ENCODE peak calls at places on chromosomes 16 and 17, in seven cellular contexts. B, D, W, K, T, H and Q are unnamed samples.

GRCh38 chr16:8571061-8571596 is 19.2 kb downstream of the TMEM114 start:
- DNase-seq in T (peak), W (peak), H (no peak), K (no peak), D (no peak), B (peak), Q (no peak)

GRCh38 chr17:82596837-82597672 is 51.2 kb downstream of the WDR45B start:
- DNase-seq in B (no peak), D (peak), K (no peak), W (no peak), T (no peak), H (no peak), Q (no peak)

GRCh38 chr16:47924950-47925349 is 230.8 kb downstream of the ABCC12 start:
- DNase-seq in H (no peak), K (no peak), T (no peak), D (no peak), B (no peak), W (no peak), Q (no peak)

GRCh38 chr17:57902800-57903759 is 52.1 kb downstream of the CUEDC1 start:
- DNase-seq in D (peak), B (peak), K (no peak), T (peak), H (no peak), W (no peak), Q (no peak)

GRCh38 chr16:10744370-10745030 is 858 bp downstream of the NUBP1 start:
- DNase-seq in B (peak), K (no peak), W (no peak), T (no peak), D (peak), H (no peak), Q (no peak)

GRCh38 chr16:2835638-2836493 is 5.8 kb downstream of the ZG16B start:
- DNase-seq in D (peak), B (peak), H (no peak), T (peak), K (no peak), W (peak), Q (no peak)

GRCh38 chr16:8489580-8489979 is 100.7 kb downstream of the TMEM114 start:
- DNase-seq in T (no peak), D (no peak), B (no peak), W (no peak), H (no peak), K (no peak), Q (no peak)

GRCh38 chr17:80970044-80970761 is 21.4 kb upstream of the CHMP6 start:
- DNase-seq in H (no peak), D (peak), W (no peak), K (peak), T (no peak), B (peak), Q (no peak)

GRCh38 chr16:30430428-30430970 is 669 bp upstream of the DCTPP1 start:
- DNase-seq in D (peak), W (no peak), K (peak), H (no peak), T (no peak), B (no peak), Q (no peak)

GRCh38 chr17:56908061-56908542 is 5.7 kb downstream of the TRIM25 start:
- DNase-seq in T (no peak), D (no peak), W (no peak), K (no peak), B (no peak), H (no peak), Q (peak)

GRCh38 chr17:79022507-79022991 is 1.4 kb upstream of the C1QTNF1 start:
- DNase-seq in B (no peak), K (no peak), H (no peak), W (no peak), D (peak), T (no peak), Q (no peak)

GRCh38 chr17:58289869-58290268 is 9.1 kb upstream of the MPO start:
- DNase-seq in D (no peak), H (no peak), W (no peak), K (no peak), B (no peak), T (no peak), Q (peak)

GRCh38 chr17:8237175-8237574 is 10.7 kb downstream of the CTC1 start:
- DNase-seq in H (no peak), B (no peak), D (no peak), T (no peak), W (no peak), K (no peak), Q (no peak)

GRCh38 chr17:71921726-71922320 is 199.0 kb upstream of the SOX9 start:
- DNase-seq in K (no peak), B (peak), H (no peak), T (no peak), W (no peak), D (peak), Q (no peak)

GRCh38 chr17:79952265-79952877 is 83.3 kb downstream of the TBC1D16 start:
- DNase-seq in B (no peak), T (no peak), H (no peak), D (no peak), K (no peak), W (no peak), Q (no peak)

GRCh38 chr17:40854175-40854814 is 12.7 kb downstream of the KRT12 start:
- DNase-seq in B (peak), K (no peak), H (no peak), W (no peak), T (peak), D (peak), Q (no peak)

GRCh38 chr17:81550830-81551457 is 1.2 kb downstream of the FAAP100 start:
- DNase-seq in T (no peak), H (no peak), D (peak), B (no peak), K (no peak), W (no peak), Q (no peak)

GRCh38 chr17:64773836-64774761 is 112.0 kb upstream of the SMURF2 start:
- DNase-seq in H (peak), K (peak), T (peak), B (peak), W (peak), D (peak), Q (peak)

GRCh38 chr17:65892912-65893377 is 299.0 kb downstream of the CEP112 start:
- DNase-seq in B (no peak), K (no peak), H (no peak), D (no peak), W (no peak), T (no peak), Q (no peak)

GRCh38 chr17:79325707-79326106 is 251.1 kb downstream of the ENGASE start:
- DNase-seq in T (peak), H (peak), W (peak), K (peak), B (no peak), D (no peak), Q (no peak)

GRCh38 chr16:10866196-10866976 is 10.6 kb upstream of the CIITA start:
- DNase-seq in T (no peak), B (peak), W (no peak), D (no peak), K (no peak), H (no peak), Q (no peak)

GRCh38 chr16:56800355-56800754 is 64.7 kb upstream of the SLC12A3 start:
- DNase-seq in K (no peak), T (no peak), D (no peak), W (no peak), H (no peak), B (peak), Q (no peak)

GRCh38 chr17:76682306-76682705 is 28.5 kb downstream of the MXRA7 start:
- DNase-seq in T (peak), K (no peak), B (peak), H (no peak), W (no peak), D (peak), Q (no peak)

GRCh38 chr16:27223701-27224100 is 20.4 kb downstream of the KDM8 start:
- DNase-seq in B (no peak), H (no peak), D (peak), W (no peak), T (no peak), K (no peak), Q (no peak)

GRCh38 chr16:68367891-68368601 is 57.2 kb downstream of the PRMT7 start:
- DNase-seq in W (no peak), B (no peak), D (peak), H (no peak), K (no peak), T (no peak), Q (no peak)

GRCh38 chr16:87395181-87395842 is 3.2 kb downstream of the MAP1LC3B start:
- DNase-seq in D (peak), K (no peak), W (no peak), B (no peak), T (no peak), H (no peak), Q (no peak)

GRCh38 chr17:77027271-77027670 is 113.5 kb upstream of the SEC14L1 start:
- DNase-seq in D (no peak), T (no peak), H (no peak), B (no peak), K (no peak), W (no peak), Q (no peak)

GRCh38 chr16:21156767-21157467 is 1.6 kb upstream of the LDAF1 start:
- DNase-seq in B (peak), H (peak), D (peak), K (peak), W (peak), T (peak), Q (no peak)

GRCh38 chr17:19418312-19418992 is 7.4 kb downstream of the RNF112 start:
- DNase-seq in K (no peak), W (no peak), D (peak), B (peak), T (peak), H (no peak), Q (no peak)
- TF ChIP-seq CTCF in K (no peak), W (no peak), D (no peak), B (no peak), T (peak), H (no peak), Q (no peak)

GRCh38 chr17:14690704-14691103 is 389.8 kb downstream of the HS3ST3B1 start:
- DNase-seq in B (no peak), H (no peak), K (no peak), T (no peak), D (no peak), W (no peak), Q (no peak)

GRCh38 chr17:14693382-14693781 is 392.5 kb downstream of the HS3ST3B1 start:
- DNase-seq in W (no peak), T (no peak), K (no peak), D (no peak), B (no peak), H (no peak), Q (no peak)

DNA sequence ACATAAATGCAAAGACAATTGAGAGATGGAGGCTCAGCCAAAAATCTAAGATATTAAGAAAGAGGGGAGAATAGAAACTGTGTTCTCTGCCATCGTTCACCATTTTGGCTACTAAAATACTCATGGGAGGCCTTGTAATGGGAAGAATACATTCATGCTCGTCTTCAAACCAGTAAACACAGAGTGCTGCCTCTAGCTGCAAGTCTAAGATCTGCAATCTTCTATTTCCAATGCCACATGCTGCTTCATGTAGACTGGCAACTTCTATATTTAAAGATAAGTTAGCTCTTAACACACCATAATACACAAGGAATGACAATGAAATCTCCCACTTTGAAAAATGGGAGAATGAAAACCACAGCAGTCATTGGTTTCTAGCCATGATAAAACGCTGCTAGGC is 387.3 kb downstream of the HS3ST3B1 start:
- DNase-seq in K (no peak), W (peak), D (no peak), T (no peak), B (no peak), H (no peak), Q (no peak)
- TF ChIP-seq CTCF in K (no peak), W (peak), D (peak), T (peak), B (peak), H (peak), Q (no peak)

DNA sequence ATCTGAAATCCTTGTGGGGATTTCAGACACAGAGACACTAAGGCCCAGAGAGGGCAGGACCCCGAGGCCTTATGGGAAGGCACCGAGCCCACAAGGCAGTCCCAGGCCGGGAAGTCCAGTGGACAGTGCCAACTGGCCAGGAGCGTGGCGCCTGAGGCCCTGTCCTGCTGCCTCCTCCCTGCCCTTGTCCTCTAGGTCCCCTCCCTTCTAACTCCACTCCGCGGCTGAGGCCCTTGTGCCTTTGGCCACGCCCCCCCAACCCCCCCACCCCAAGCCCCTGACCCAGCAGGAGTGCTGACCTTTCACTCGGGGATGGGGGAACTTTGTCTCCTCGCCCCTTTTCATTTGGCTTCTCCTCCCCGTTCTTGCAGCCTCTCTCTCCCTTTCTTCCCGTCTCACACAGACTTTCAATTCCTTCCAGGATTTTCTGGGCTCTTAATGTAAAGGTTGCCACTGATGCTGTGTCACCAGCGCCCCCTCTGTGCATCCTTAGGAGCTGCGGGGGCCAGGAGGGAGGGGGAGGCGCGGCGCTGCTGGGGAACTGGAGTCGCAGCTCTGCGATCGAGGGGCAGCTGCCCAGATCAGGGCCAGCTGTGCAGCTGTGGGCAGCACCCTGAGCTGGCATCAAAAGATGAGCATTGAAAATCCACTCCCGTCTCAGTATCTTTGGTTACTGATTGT is 29.1 kb downstream of the CRHR1 start:
- DNase-seq in K (peak), D (peak), B (no peak), W (peak), H (peak), T (no peak), Q (no peak)
- TF ChIP-seq CTCF in K (peak), D (no peak), B (no peak), W (peak), H (peak), T (peak), Q (peak)

DNA sequence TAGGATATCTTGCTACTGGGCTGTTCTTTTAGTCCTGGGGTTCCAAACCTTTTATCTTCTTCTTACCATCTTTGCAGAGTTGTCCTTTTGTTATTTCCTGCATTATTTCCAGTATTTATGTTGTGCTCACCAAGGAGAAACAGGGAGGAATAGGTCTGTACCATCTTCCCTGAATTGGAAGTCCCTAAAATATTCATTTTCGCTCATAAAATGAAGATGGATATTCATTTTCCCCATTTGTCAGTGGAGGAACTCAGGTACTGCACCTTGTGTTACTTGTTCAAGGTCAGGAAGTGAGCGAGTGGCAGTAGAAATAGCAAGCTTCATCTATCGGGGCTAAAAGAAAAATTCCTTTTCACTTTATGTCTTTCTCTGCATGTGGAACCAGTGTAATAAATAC is 989.7 kb downstream of the CDH11 start:
- DNase-seq in T (no peak), H (no peak), K (no peak), W (no peak), D (no peak), B (no peak), Q (no peak)
- TF ChIP-seq CTCF in T (no peak), H (peak), K (no peak), W (peak), D (no peak), B (no peak), Q (no peak)

DNA sequence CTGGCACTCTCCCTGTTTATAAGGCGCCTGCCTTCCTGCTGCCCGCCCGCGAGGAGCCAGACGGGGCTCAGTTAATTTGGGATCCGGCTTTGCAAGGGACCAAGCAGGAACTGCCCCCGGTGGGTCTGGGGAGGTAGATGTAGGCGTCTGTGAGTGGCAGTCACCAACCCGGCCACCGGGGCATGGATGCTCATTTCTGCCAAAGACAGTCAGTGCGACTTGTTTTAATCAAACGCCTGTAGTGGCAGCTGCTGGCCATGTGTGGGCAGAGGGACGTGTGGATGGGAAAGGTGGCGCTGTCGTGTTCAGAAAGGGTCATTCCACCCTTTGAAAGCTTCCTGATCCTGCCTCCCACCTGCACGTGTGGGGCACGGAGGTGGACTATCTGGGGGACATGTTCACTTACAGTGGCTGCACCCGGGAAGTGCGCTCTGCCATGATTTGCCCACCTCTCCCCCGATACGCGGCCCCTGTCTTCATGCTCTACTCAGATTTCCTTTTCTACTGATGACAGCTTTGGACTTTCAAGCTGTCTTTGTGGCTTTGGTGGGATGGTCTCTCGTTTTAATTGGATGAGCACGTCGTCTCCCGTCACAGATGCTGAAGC is 60.3 kb upstream of the CIBAR2 start:
- DNase-seq in T (no peak), W (peak), H (no peak), K (peak), B (peak), D (peak), Q (no peak)
- TF ChIP-seq CTCF in T (peak), W (peak), H (peak), K (no peak), B (peak), D (peak), Q (peak)

GRCh38 chr16:49857423-49858181 is 1.7 kb upstream of the ZNF423 start:
- DNase-seq in T (peak), H (peak), D (peak), W (peak), B (peak), K (peak), Q (no peak)
- TF ChIP-seq CTCF in T (peak), H (peak), D (peak), W (peak), B (peak), K (peak), Q (peak)

GRCh38 chr16:75580-76501 is 2.2 kb upstream of the MPG start:
- DNase-seq in T (peak), D (peak), K (peak), W (peak), H (no peak), B (peak), Q (no peak)
- TF ChIP-seq CTCF in T (peak), D (peak), K (no peak), W (peak), H (peak), B (peak), Q (peak)